ENCODE peak calls at places on chromosomes 3 and 15, in eight cellular contexts. V is uterus, U is fibroblast of the aortic adventitia, W is HepG2, J is spleen, Q is fibroblast of pulmonary artery, S is neural progenitor cell, C is AG10803. L is an unnamed sample.

GRCh38 chr3:111636506-111636905 is 41.4 kb upstream of the ZBED2 start:
- DNase-seq in V (no peak), U (peak), W (no peak), J (no peak), Q (peak), S (peak), C (peak), L (no peak)

GRCh38 chr15:43211336-43211735 is 9.5 kb downstream of the EPB42 start:
- DNase-seq in V (no peak), U (no peak), W (no peak), J (no peak), Q (no peak), S (no peak), C (no peak), L (no peak)

GRCh38 chr15:40322531-40323238 is 807 bp upstream of the INAFM2 start:
- DNase-seq in V (no peak), U (no peak), W (peak), J (no peak), Q (peak), S (no peak), C (no peak), L (no peak)

GRCh38 chr15:43939070-43939469 is 112.3 kb downstream of the WDR76 start:
- DNase-seq in V (no peak), U (peak), W (no peak), J (no peak), Q (peak), S (no peak), C (no peak), L (no peak)

GRCh38 chr15:70508561-70509281 is 254.6 kb downstream of the UACA start:
- DNase-seq in V (no peak), U (peak), W (peak), J (peak), Q (peak), S (peak), C (peak), L (peak)

GRCh38 chr15:99446565-99447496 is 119.0 kb upstream of the MEF2A start:
- DNase-seq in V (no peak), U (no peak), W (no peak), J (no peak), Q (no peak), S (no peak), C (no peak), L (no peak)

GRCh38 chr3:13173186-13173585 is 100.0 kb upstream of the IQSEC1 start:
- DNase-seq in V (no peak), U (no peak), W (no peak), J (peak), Q (no peak), S (no peak), C (no peak), L (no peak)

GRCh38 chr3:194321666-194322640 is 29.2 kb downstream of the CPN2 start:
- DNase-seq in V (no peak), U (no peak), W (no peak), J (no peak), Q (no peak), S (no peak), C (no peak), L (no peak)

GRCh38 chr3:85838921-85839320 is 880.1 kb downstream of the CADM2 start:
- DNase-seq in V (no peak), U (no peak), W (no peak), J (no peak), Q (no peak), S (no peak), C (no peak), L (no peak)

GRCh38 chr15:85407421-85408269 is 27.2 kb downstream of the AKAP13 start:
- DNase-seq in V (no peak), U (peak), W (peak), J (no peak), Q (peak), S (no peak), C (peak), L (peak)

GRCh38 chr3:61181874-61182273 is 69.4 kb downstream of the FHIT start:
- DNase-seq in V (no peak), U (peak), W (peak), J (no peak), Q (peak), S (no peak), C (peak), L (peak)

GRCh38 chr3:5022966-5023776 is 43.9 kb downstream of the BHLHE40 start:
- DNase-seq in V (peak), U (peak), W (peak), J (no peak), Q (peak), S (no peak), C (peak), L (peak)

GRCh38 chr3:194475978-194476377 is 10.8 kb downstream of the ATP13A3 start:
- DNase-seq in V (no peak), U (peak), W (no peak), J (no peak), Q (no peak), S (no peak), C (no peak), L (no peak)

GRCh38 chr15:48063411-48063985 is 57.3 kb upstream of the SLC24A5 start:
- DNase-seq in V (no peak), U (no peak), W (no peak), J (no peak), Q (no peak), S (peak), C (no peak), L (no peak)

GRCh38 chr3:44198265-44198956 is 43.3 kb upstream of the TOPAZ1 start:
- DNase-seq in V (peak), U (peak), W (peak), J (peak), Q (peak), S (peak), C (peak), L (peak)

GRCh38 chr3:190443257-190443656 is 6.4 kb downstream of the TMEM207 start:
- DNase-seq in V (no peak), U (peak), W (peak), J (no peak), Q (peak), S (peak), C (peak), L (peak)

GRCh38 chr3:4738737-4739274 is 240.4 kb upstream of the BHLHE40 start:
- DNase-seq in V (no peak), U (no peak), W (no peak), J (no peak), Q (no peak), S (no peak), C (peak), L (no peak)

GRCh38 chr3:107985496-107985895 is 105.3 kb downstream of the CD47 start:
- DNase-seq in V (no peak), U (no peak), W (no peak), J (no peak), Q (no peak), S (no peak), C (no peak), L (no peak)

GRCh38 chr15:92277776-92278175 is 115.9 kb upstream of the ST8SIA2 start:
- DNase-seq in V (no peak), U (no peak), W (no peak), J (no peak), Q (no peak), S (peak), C (peak), L (no peak)

GRCh38 chr3:59212128-59212764 is 162.4 kb upstream of the CFAP20DC start:
- DNase-seq in V (no peak), U (peak), W (peak), J (no peak), Q (peak), S (peak), C (peak), L (peak)

GRCh38 chr3:58241321-58242044 is 3.9 kb downstream of the ABHD6 start:
- DNase-seq in V (no peak), U (no peak), W (no peak), J (no peak), Q (no peak), S (no peak), C (no peak), L (no peak)

GRCh38 chr15:78223396-78224023 is 10.9 kb downstream of the ACSBG1 start:
- DNase-seq in V (no peak), U (peak), W (no peak), J (peak), Q (peak), S (no peak), C (peak), L (peak)

GRCh38 chr3:128496602-128497304 is 3.8 kb upstream of the GATA2 start:
- DNase-seq in V (peak), U (peak), W (no peak), J (peak), Q (no peak), S (peak), C (peak), L (peak)

DNA sequence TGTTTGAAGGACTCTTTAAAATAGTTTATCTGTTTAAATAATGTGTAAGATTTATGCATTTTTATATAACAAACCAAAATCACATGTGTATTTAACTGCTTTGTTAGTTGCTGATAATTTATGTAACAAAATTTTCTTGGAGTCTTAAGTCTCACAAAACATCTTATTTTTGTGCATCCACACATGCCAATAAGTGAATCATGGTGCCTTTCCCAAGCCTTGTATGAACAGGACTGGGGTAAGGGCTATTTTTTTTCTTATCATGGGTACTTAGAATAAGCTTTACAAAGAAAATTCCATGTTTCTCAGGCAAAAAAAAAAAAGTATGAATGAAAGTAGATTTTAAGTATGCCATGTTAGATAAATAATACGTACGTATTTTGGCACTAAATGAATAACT is 132.9 kb upstream of the LRRFIP2 start:
- DNase-seq in V (no peak), U (peak), W (no peak), J (no peak), Q (no peak), S (no peak), C (peak), L (no peak)
- TF ChIP-seq CTCF in V (no peak), U (no peak), W (no peak), J (no peak), Q (no peak), S (no peak), C (no peak), L (no peak)

GRCh38 chr3:73405853-73406252 is 218.9 kb downstream of the PDZRN3 start:
- DNase-seq in V (no peak), U (peak), W (no peak), J (no peak), Q (no peak), S (no peak), C (peak), L (peak)
- H3K4me3 ChIP-seq in V (peak), U (no peak), W (no peak), J (no peak), Q (no peak), S (no peak), C (no peak), L (no peak)

GRCh38 chr15:37880009-37880834 is 54.2 kb upstream of the TMCO5A start:
- DNase-seq in V (no peak), U (peak), W (peak), J (no peak), Q (peak), S (peak), C (peak), L (peak)
- TF ChIP-seq CTCF in V (peak), U (peak), W (peak), J (peak), Q (peak), S (peak), C (peak), L (peak)

GRCh38 chr3:157110761-157111238 is 49.1 kb downstream of the CCNL1 start:
- DNase-seq in V (no peak), U (no peak), W (no peak), J (no peak), Q (no peak), S (no peak), C (no peak), L (peak)
- H3K4me3 ChIP-seq in V (no peak), U (no peak), W (no peak), J (no peak), Q (no peak), S (no peak), C (no peak), L (no peak)

GRCh38 chr3:173043757-173044156 is 97.3 kb downstream of the SPATA16 start:
- DNase-seq in V (no peak), U (no peak), W (no peak), J (no peak), Q (no peak), S (no peak), C (no peak), L (no peak)

GRCh38 chr3:173044998-173045397 is 96.0 kb downstream of the SPATA16 start:
- DNase-seq in V (no peak), U (peak), W (no peak), J (no peak), Q (peak), S (no peak), C (no peak), L (no peak)

DNA sequence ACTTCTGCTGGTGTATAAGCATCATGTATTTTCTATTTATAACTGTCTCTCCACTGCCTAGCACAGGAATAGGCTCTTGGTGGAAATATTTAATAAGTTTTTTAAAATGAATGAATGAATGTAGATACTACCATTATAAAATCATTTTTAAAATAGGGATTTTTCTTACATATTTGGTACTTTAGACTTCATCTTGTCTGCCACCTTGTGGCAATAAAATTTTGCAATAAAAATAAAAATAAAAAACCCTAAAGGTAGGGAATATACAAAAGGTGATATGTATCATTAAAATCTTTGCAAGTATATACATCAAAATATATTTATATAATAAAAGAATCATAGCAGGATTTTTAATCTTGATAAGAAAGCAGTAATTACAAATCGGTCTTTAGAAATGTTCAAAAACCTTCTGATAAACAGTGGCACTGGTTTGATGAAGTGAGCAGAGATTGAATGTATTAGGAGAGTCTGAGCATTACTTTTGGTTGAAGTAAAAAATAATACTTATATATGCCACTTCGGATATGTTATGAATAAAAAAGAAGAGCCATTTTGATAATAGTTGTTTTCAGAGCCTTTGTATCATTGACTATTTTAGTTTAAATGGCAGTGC is 95.2 kb downstream of the SPATA16 start:
- DNase-seq in V (no peak), U (peak), W (no peak), J (no peak), Q (peak), S (no peak), C (no peak), L (peak)
- TF ChIP-seq CTCF in V (no peak), U (peak), W (no peak), J (no peak), Q (peak), S (peak), C (peak), L (peak)

GRCh38 chr15:52796742-52797515 is 6.8 kb upstream of the ONECUT1 start:
- DNase-seq in V (no peak), U (no peak), W (no peak), J (no peak), Q (no peak), S (no peak), C (no peak), L (no peak)

GRCh38 chr15:52796228-52796521 is 6.0 kb upstream of the ONECUT1 start:
- DNase-seq in V (no peak), U (no peak), W (no peak), J (no peak), Q (no peak), S (no peak), C (no peak), L (no peak)

GRCh38 chr15:52797625-52798501 is 7.7 kb upstream of the ONECUT1 start:
- DNase-seq in V (no peak), U (no peak), W (no peak), J (no peak), Q (no peak), S (no peak), C (no peak), L (no peak)

GRCh38 chr15:52794665-52795463 is 4.7 kb upstream of the ONECUT1 start:
- DNase-seq in V (no peak), U (no peak), W (no peak), J (no peak), Q (no peak), S (no peak), C (no peak), L (no peak)

DNA sequence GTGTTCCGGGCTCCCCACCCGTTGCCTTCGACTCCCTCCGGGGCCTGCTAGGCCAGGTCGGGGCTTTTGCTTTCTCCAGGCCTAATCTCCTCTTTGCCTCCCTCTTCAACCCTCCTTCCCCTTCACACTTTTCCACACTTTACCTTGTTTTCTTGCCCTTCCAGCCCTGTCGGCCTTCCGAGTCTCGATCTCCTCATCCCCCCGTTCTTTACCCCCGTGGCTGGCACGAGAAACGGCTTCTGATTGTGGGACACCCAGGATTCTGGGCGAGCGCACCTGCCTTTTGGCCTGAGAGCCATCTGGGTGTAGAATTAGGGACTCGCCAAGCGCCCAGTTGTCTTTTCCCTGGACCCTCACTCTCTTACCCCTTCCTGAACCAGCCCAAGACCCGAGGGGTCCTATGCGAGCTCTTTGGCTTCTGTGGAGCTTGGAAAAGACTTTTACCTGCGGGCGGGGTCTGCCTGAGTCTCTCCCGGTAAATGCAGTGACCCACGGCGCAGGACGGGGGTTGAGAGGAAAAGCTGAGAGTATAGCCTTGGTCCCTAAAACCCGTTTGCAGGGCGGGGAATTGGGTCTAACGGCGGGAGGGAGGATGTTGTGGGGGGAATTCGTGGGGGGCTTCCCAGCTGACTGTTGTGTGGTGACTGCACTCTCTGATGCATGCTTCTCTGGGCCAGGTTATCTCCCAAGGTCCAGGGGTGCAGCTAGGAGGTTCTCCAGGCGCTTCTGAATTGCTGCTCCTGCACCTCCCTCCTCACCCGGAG is 5.5 kb upstream of the ONECUT1 start:
- DNase-seq in V (no peak), U (no peak), W (no peak), J (no peak), Q (no peak), S (no peak), C (no peak), L (no peak)
- H3K4me3 ChIP-seq in V (no peak), U (no peak), W (no peak), J (no peak), Q (no peak), S (no peak), C (no peak), L (no peak)

GRCh38 chr3:9251055-9251786 is 1.8 kb upstream of the SRGAP3 start:
- DNase-seq in V (no peak), U (no peak), W (no peak), J (no peak), Q (no peak), S (no peak), C (no peak), L (no peak)
- TF ChIP-seq CTCF in V (no peak), U (no peak), W (no peak), J (no peak), Q (no peak), S (no peak), C (no peak), L (peak)

DNA sequence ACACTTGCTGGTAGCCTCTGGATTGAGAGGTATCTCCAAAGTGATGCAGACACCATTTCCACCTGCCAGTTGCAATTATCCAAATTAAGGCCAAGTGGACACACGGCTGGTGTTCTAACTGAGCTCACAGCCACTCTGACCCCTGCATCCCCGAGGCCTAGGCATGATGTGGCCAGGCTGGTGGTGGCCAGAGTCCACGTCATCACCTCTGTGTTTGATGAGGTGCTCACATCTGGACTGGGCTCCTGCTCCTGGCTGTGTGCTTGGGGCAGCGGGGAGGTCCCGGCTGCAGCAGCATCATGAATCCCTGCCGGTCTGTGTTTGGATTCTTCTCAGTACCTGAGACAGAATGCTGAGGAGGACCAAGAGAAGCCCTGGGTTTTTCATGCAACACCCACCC is 4.9 kb downstream of the OXTR start:
- DNase-seq in V (no peak), U (no peak), W (no peak), J (no peak), Q (no peak), S (no peak), C (no peak), L (no peak)
- H3K4me3 ChIP-seq in V (no peak), U (no peak), W (no peak), J (no peak), Q (no peak), S (no peak), C (peak), L (no peak)